ENCODE peak calls at places on chromosomes 4 and X, in six cellular contexts. F, G, O, N, Q and T are unnamed samples.

GRCh38 chrX:118823263-118824172 is at the start of gene ZCCHC12:
- DNase-seq in G (no peak), O (peak), Q (no peak), F (peak), N (no peak), T (peak)

GRCh38 chr4:151997461-151997860 is 236.7 kb upstream of the GATB start:
- DNase-seq in N (no peak), F (no peak), Q (no peak), G (no peak), O (no peak), T (no peak)

GRCh38 chr4:74682567-74683359 is 111.6 kb downstream of the BTC start:
- DNase-seq in O (peak), Q (peak), N (no peak), G (peak), F (no peak), T (peak)

GRCh38 chr4:126269106-126269505 is 954.4 kb downstream of the FAT4 start:
- DNase-seq in N (no peak), F (no peak), Q (no peak), O (no peak), G (no peak), T (no peak)

GRCh38 chr4:107824367-107825071 is at the start of gene SGMS2:
- DNase-seq in Q (peak), G (peak), O (peak), N (no peak), F (peak), T (peak)

GRCh38 chr4:169254546-169254983 is 16.2 kb downstream of the SH3RF1 start:
- DNase-seq in N (no peak), O (peak), Q (peak), G (peak), F (no peak), T (peak)

GRCh38 chr4:53956454-53956853 is 108.0 kb downstream of the CHIC2 start:
- DNase-seq in Q (no peak), G (no peak), N (no peak), F (no peak), O (no peak), T (no peak)

GRCh38 chr4:119244832-119245231 is 32.3 kb downstream of the USP53 start:
- DNase-seq in Q (no peak), N (no peak), G (no peak), O (no peak), F (no peak), T (no peak)

GRCh38 chr4:61556277-61556676 is 356.2 kb downstream of the ADGRL3 start:
- DNase-seq in N (no peak), O (no peak), G (no peak), F (no peak), Q (no peak), T (no peak)

GRCh38 chr4:144583658-144584057 is 62.3 kb upstream of the HHIP start:
- DNase-seq in G (peak), O (peak), N (no peak), F (no peak), Q (no peak), T (peak)